ENCODE peak calls at places on chromosomes 1 and 21, in ten cellular contexts. S, K, N, Z, E, F, X, W, M and Q are unnamed samples.

GRCh38 chr1:198203434-198203833 is 46.6 kb downstream of the NEK7 start:
- DNase-seq in X (no peak), W (no peak), N (no peak), M (no peak), K (no peak), E (no peak), F (peak; percentile 90), Z (no peak), S (no peak), Q (no peak)

GRCh38 chr1:239914827-239915231 is 176.9 kb upstream of the FMN2 start:
- DNase-seq in E (no peak), M (no peak), N (no peak), X (no peak), W (no peak), S (peak; percentile 90), Z (no peak), K (peak; percentile 93), F (peak; percentile 13), Q (peak; percentile 93)

GRCh38 chr1:40141878-40142535 is 19.2 kb upstream of the RLF start:
- DNase-seq in E (no peak), S (no peak), X (no peak), N (no peak), M (no peak), W (no peak), Z (no peak), F (no peak), K (no peak), Q (no peak)

GRCh38 chr1:17670587-17671313 is 84.4 kb upstream of the ACTL8 start:
- DNase-seq in Z (no peak), X (no peak), N (no peak), M (no peak), K (no peak), E (no peak), W (no peak), S (no peak), F (no peak), Q (no peak)

GRCh38 chr21:44804762-44805161 is 3.1 kb upstream of the UBE2G2 start:
- DNase-seq in E (no peak), X (no peak), F (no peak), W (no peak), S (no peak), M (peak; percentile 66), N (no peak), K (no peak), Z (no peak), Q (no peak)

GRCh38 chr1:3869751-3870301 is 12.6 kb downstream of the DFFB start:
- DNase-seq in F (no peak), X (no peak), K (no peak), M (peak; percentile 79), Z (no peak), N (no peak), E (no peak), S (no peak), W (peak; percentile 73), Q (no peak)

GRCh38 chr1:111045033-111045722 is 81.5 kb upstream of the LRIF1 start:
- DNase-seq in M (no peak), W (no peak), X (no peak), N (no peak), E (no peak), S (no peak), K (peak; percentile 41), F (peak; percentile 1), Z (no peak), Q (peak; percentile 31)

GRCh38 chr1:147771216-147772125 is 11.1 kb upstream of the GJA5 start:
- DNase-seq in W (no peak), E (no peak), S (no peak), N (no peak), X (peak; percentile 20), Z (no peak), M (no peak), K (peak; percentile 43), F (no peak), Q (no peak)

GRCh38 chr21:16633851-16634521 is 878.9 kb upstream of the CXADR start:
- DNase-seq in N (no peak), W (no peak), E (peak; percentile 61), M (no peak), K (peak; percentile 13), F (no peak), X (no peak), Z (no peak), S (no peak), Q (no peak)

GRCh38 chr1:82225407-82226197 is 424.9 kb downstream of the ADGRL2 start:
- DNase-seq in Z (no peak), F (no peak), X (no peak), W (peak; percentile 79), S (no peak), M (no peak), E (peak; percentile 96), N (no peak), K (peak; percentile 70), Q (no peak)

GRCh38 chr1:109399326-109399957 is 1.7 kb upstream of the SORT1 start:
- DNase-seq in F (peak; percentile 92), K (no peak), S (peak; percentile 56), Z (no peak), W (peak; percentile 79), M (peak; percentile 16), E (peak; percentile 46), N (no peak), X (no peak), Q (no peak)

GRCh38 chr1:113307771-113308451 is 82.4 kb upstream of the MAGI3 start:
- DNase-seq in S (no peak), E (no peak), X (no peak), K (peak; percentile 3), W (no peak), F (no peak), Z (no peak), N (no peak), M (no peak), Q (peak; percentile 6)

GRCh38 chr1:5936621-5937372 is 55.4 kb downstream of the NPHP4 start:
- DNase-seq in E (no peak), M (no peak), F (no peak), X (no peak), W (no peak), K (no peak), N (no peak), Z (no peak), S (no peak), Q (no peak)

GRCh38 chr1:112637257-112638108 is 17.9 kb downstream of the CAPZA1 start:
- DNase-seq in M (no peak), F (peak; percentile 67), S (no peak), E (no peak), W (no peak), K (no peak), N (no peak), Z (no peak), X (no peak), Q (peak; percentile 70)

GRCh38 chr1:204940591-204940990 is 69.9 kb downstream of the NFASC start:
- DNase-seq in E (no peak), F (no peak), K (no peak), N (no peak), M (no peak), S (no peak), W (no peak), X (no peak), Z (no peak), Q (no peak)

GRCh38 chr1:66374561-66375111 is 159.3 kb upstream of the SGIP1 start:
- DNase-seq in K (peak; percentile 89), N (no peak), Z (no peak), M (no peak), F (peak; percentile 73), S (peak; percentile 48), X (peak; percentile 69), E (no peak), W (no peak), Q (peak; percentile 68)

GRCh38 chr1:14974361-14974760 is 179.2 kb upstream of the TMEM51 start:
- DNase-seq in F (no peak), W (no peak), K (no peak), M (no peak), Z (no peak), E (no peak), N (no peak), X (no peak), S (no peak), Q (no peak)

GRCh38 chr1:115275216-115275615 is 62.8 kb downstream of the NGF start:
- DNase-seq in N (no peak), W (peak; percentile 68), E (no peak), M (no peak), F (peak; percentile 54), Z (no peak), S (no peak), X (no peak), K (no peak), Q (no peak)